ENCODE peak calls at places on chromosomes 13 and 19, in four cellular contexts. M is PC-9; L is activated T-helper 2 cell treated with anti-CD3 and anti-CD28 coated beads, Interferon-gamma antibody, Interleukin-2, Interleukin-4, amounts not matched to agents 10 μg/mL and 5 μg/mL and 100 μg/mL, durations not matched to agents 14 hours and 24 hours and 36 hours; N is KBM-7. U is an unnamed sample.

GRCh38 chr13:24272452-24273161 is 36.8 kb upstream of the C1QTNF9 start:
- DNase-seq in L (no peak), M (no peak), N (no peak), U (no peak)

GRCh38 chr19:33064117-33064777 is 441 bp downstream of the RHPN2 start:
- DNase-seq in N (peak; percentile 20), L (no peak), M (no peak), U (peak; percentile 44)

GRCh38 chr13:24119593-24120508 is 40.7 kb upstream of the SPATA13 start:
- DNase-seq in L (no peak), N (no peak), M (no peak), U (no peak)

GRCh38 chr13:24228852-24229458 is 68.4 kb downstream of the SPATA13 start:
- DNase-seq in M (peak; percentile 38), L (no peak), N (peak; percentile 40), U (peak; percentile 76)

GRCh38 chr13:102132896-102133295 is 269.0 kb downstream of the FGF14 start:
- DNase-seq in M (no peak), L (no peak), N (no peak), U (no peak)

GRCh38 chr13:48511621-48512232 is 21.2 kb downstream of the RCBTB2 start:
- DNase-seq in N (no peak), M (no peak), L (no peak), U (no peak)

GRCh38 chr13:20263393-20264044 is 31.4 kb upstream of the GJB6 start:
- DNase-seq in N (no peak), L (no peak), M (no peak), U (no peak)

GRCh38 chr19:31408460-31409124 is 59.4 kb upstream of the TSHZ3 start:
- DNase-seq in M (no peak), L (no peak), N (no peak), U (peak; percentile 74)

GRCh38 chr13:51033431-51034185 is 77.5 kb downstream of the C13orf42 start:
- DNase-seq in M (no peak), L (no peak), N (no peak), U (no peak)

GRCh38 chr13:112106467-112107141 is 39.7 kb downstream of the SOX1 start:
- DNase-seq in N (no peak), M (no peak), L (no peak), U (no peak)

GRCh38 chr13:65656740-65657329 is 1573.3 kb downstream of the PCDH9 start:
- DNase-seq in M (no peak), L (no peak), N (no peak), U (peak; percentile 12)

GRCh38 chr19:16361926-16362325 is 37.3 kb downstream of the KLF2 start:
- DNase-seq in N (no peak), M (no peak), L (no peak), U (no peak)

GRCh38 chr19:43148233-43148632 is 38.1 kb downstream of the PSG5 start:
- DNase-seq in N (no peak), L (no peak), M (peak; percentile 65), U (no peak)

GRCh38 chr13:84479656-84480055 is 597.4 kb upstream of the SLITRK1 start:
- DNase-seq in M (no peak), N (no peak), L (no peak), U (no peak)

GRCh38 chr13:92989301-92989700 is 237.3 kb upstream of the GPC6 start:
- DNase-seq in N (no peak), M (no peak), L (no peak), U (no peak)

GRCh38 chr13:28438067-28438466 is 56.9 kb downstream of the FLT1 start:
- DNase-seq in N (no peak), M (no peak), L (no peak), U (no peak)

GRCh38 chr13:24196593-24197197 is 36.2 kb downstream of the SPATA13 start:
- DNase-seq in M (no peak), N (peak; percentile 40), L (no peak), U (peak; percentile 45)

GRCh38 chr13:62643007-62643483 is 1227.4 kb upstream of the PCDH20 start:
- DNase-seq in L (no peak), N (no peak), M (peak; percentile 64), U (no peak)

GRCh38 chr19:40175820-40176219 is 15.4 kb upstream of the MAP3K10 start:
- DNase-seq in N (no peak), L (no peak), M (no peak), U (no peak)

GRCh38 chr13:49454388-49455015 is 10.4 kb downstream of the SETDB2 start:
- DNase-seq in M (no peak), L (no peak), N (no peak), U (no peak)

GRCh38 chr19:21434967-21435544 is 38.1 kb downstream of the ZNF493 start:
- DNase-seq in M (no peak), L (no peak), N (no peak), U (no peak)

GRCh38 chr19:48900477-48901452 is 653 bp downstream of the NUCB1 start:
- DNase-seq in M (peak; percentile 50), L (peak; percentile 21), N (peak; percentile 65), U (peak; percentile 48)

GRCh38 chr19:7540761-7541480 is 5.4 kb downstream of the PNPLA6 start:
- DNase-seq in L (no peak), N (no peak), M (no peak), U (peak; percentile 70)

GRCh38 chr13:71661921-71662320 is 205.1 kb downstream of the DACH1 start:
- DNase-seq in N (no peak), M (no peak), L (no peak), U (no peak)

GRCh38 chr19:12749938-12750521 is 1.6 kb upstream of the BEST2 start:
- DNase-seq in N (peak; percentile 52), M (no peak), L (no peak), U (peak; percentile 76)

GRCh38 chr13:101916108-101916757 is 463.8 kb downstream of the ITGBL1 start:
- DNase-seq in L (no peak), N (no peak), M (no peak), U (no peak)

GRCh38 chr13:111281751-111282311 is 38.6 kb upstream of the TEX29 start:
- DNase-seq in L (no peak), N (peak; percentile 4), M (no peak), U (no peak)

GRCh38 chr13:35810286-35810685 is 320.9 kb downstream of the DCLK1 start:
- DNase-seq in N (no peak), L (no peak), M (no peak), U (no peak)

GRCh38 chr13:70889163-70889562 is 780.9 kb upstream of the KLHL1 start:
- DNase-seq in M (no peak), L (no peak), N (no peak), U (no peak)

GRCh38 chr13:95122063-95122462 is 179.2 kb downstream of the ABCC4 start:
- DNase-seq in L (no peak), M (no peak), N (no peak), U (no peak)

GRCh38 chr19:8192227-8192820 is 16.8 kb upstream of the CERS4 start:
- DNase-seq in L (no peak), M (no peak), N (no peak), U (no peak)

GRCh38 chr13:40539954-40540706 is 126.3 kb downstream of the FOXO1 start:
- DNase-seq in N (no peak), L (no peak), M (peak; percentile 76), U (no peak)

GRCh38 chr13:89763011-89763410 is 1584.5 kb upstream of the MIR17HG start:
- DNase-seq in M (no peak), L (no peak), N (no peak), U (no peak)

GRCh38 chr19:33212024-33212772 is 13.5 kb downstream of the SLC7A10 start:
- DNase-seq in L (no peak), N (no peak), M (no peak), U (no peak)